ENCODE peak calls at places on chromosome 1, in nine cellular contexts. One of them, this sample, is unnamed. For H3K4me1, the result is how much of the 10 kb centered on the place peaks cover.

GRCh38 chr1:178774263-178774662 is 49.2 kb downstream of the RALGPS2 start:
- DNase-seq in cardiac muscle cell: peak
- DNase-seq in pancreas: no peak
- DNase-seq in left ventricle myocardium inferior: no peak
- DNase-seq in OCI-LY7: peak
- DNase-seq in GM23338: peak
- DNase-seq in suprapubic skin: no peak
- DNase-seq in neural progenitor cell: no peak
- DNase-seq in keratinocyte: no peak
- DNase-seq in this sample: no peak

GRCh38 chr1:211643324-211644212 is 31.9 kb downstream of the NEK2 start:
- DNase-seq in OCI-LY7: peak
- DNase-seq in left ventricle myocardium inferior: no peak
- DNase-seq in pancreas: peak
- DNase-seq in keratinocyte: no peak
- DNase-seq in suprapubic skin: no peak
- DNase-seq in neural progenitor cell: peak
- DNase-seq in cardiac muscle cell: peak
- DNase-seq in GM23338: no peak
- DNase-seq in this sample: no peak

GRCh38 chr1:92259350-92259749 is 39.4 kb downstream of the GLMN start:
- DNase-seq in neural progenitor cell: no peak
- DNase-seq in cardiac muscle cell: no peak
- DNase-seq in GM23338: no peak
- DNase-seq in keratinocyte: no peak
- DNase-seq in pancreas: no peak
- DNase-seq in OCI-LY7: no peak
- DNase-seq in left ventricle myocardium inferior: no peak
- DNase-seq in suprapubic skin: no peak
- DNase-seq in this sample: no peak

GRCh38 chr1:5970623-5971273 is 21.5 kb downstream of the NPHP4 start:
- DNase-seq in OCI-LY7: no peak
- DNase-seq in pancreas: no peak
- DNase-seq in keratinocyte: no peak
- DNase-seq in suprapubic skin: no peak
- DNase-seq in left ventricle myocardium inferior: no peak
- DNase-seq in cardiac muscle cell: no peak
- DNase-seq in GM23338: no peak
- DNase-seq in neural progenitor cell: no peak
- DNase-seq in this sample: no peak

GRCh38 chr1:230540416-230540815 is 101.9 kb upstream of the COG2 start:
- DNase-seq in GM23338: no peak
- DNase-seq in neural progenitor cell: no peak
- DNase-seq in cardiac muscle cell: no peak
- DNase-seq in suprapubic skin: no peak
- DNase-seq in pancreas: no peak
- DNase-seq in OCI-LY7: no peak
- DNase-seq in left ventricle myocardium inferior: no peak
- DNase-seq in keratinocyte: no peak
- DNase-seq in this sample: no peak

GRCh38 chr1:165828581-165829329 is 1.3 kb downstream of the UCK2 start:
- DNase-seq in keratinocyte: no peak
- DNase-seq in left ventricle myocardium inferior: peak
- DNase-seq in suprapubic skin: peak
- DNase-seq in neural progenitor cell: peak
- DNase-seq in OCI-LY7: peak
- DNase-seq in cardiac muscle cell: peak
- DNase-seq in pancreas: peak
- DNase-seq in GM23338: peak
- DNase-seq in this sample: no peak

GRCh38 chr1:17558954-17559617 is 19.6 kb downstream of the ARHGEF10L start:
- DNase-seq in pancreas: no peak
- DNase-seq in keratinocyte: no peak
- DNase-seq in neural progenitor cell: no peak
- DNase-seq in OCI-LY7: no peak
- DNase-seq in left ventricle myocardium inferior: no peak
- DNase-seq in suprapubic skin: no peak
- DNase-seq in GM23338: no peak
- DNase-seq in cardiac muscle cell: no peak
- DNase-seq in this sample: no peak

GRCh38 chr1:7117599-7118281 is 332.5 kb downstream of the CAMTA1 start:
- DNase-seq in suprapubic skin: no peak
- DNase-seq in OCI-LY7: no peak
- DNase-seq in neural progenitor cell: peak
- DNase-seq in keratinocyte: peak
- DNase-seq in left ventricle myocardium inferior: no peak
- DNase-seq in GM23338: peak
- DNase-seq in cardiac muscle cell: peak
- DNase-seq in pancreas: no peak
- DNase-seq in this sample: peak

GRCh38 chr1:21926065-21926464 is 11.0 kb downstream of the HSPG2 start:
- DNase-seq in left ventricle myocardium inferior: no peak
- DNase-seq in OCI-LY7: no peak
- DNase-seq in suprapubic skin: no peak
- DNase-seq in cardiac muscle cell: no peak
- DNase-seq in pancreas: no peak
- DNase-seq in keratinocyte: no peak
- DNase-seq in neural progenitor cell: no peak
- DNase-seq in GM23338: no peak
- DNase-seq in this sample: no peak

GRCh38 chr1:21924503-21925005 is 12.6 kb downstream of the HSPG2 start:
- DNase-seq in left ventricle myocardium inferior: no peak
- DNase-seq in suprapubic skin: no peak
- DNase-seq in GM23338: no peak
- DNase-seq in OCI-LY7: no peak
- DNase-seq in keratinocyte: no peak
- DNase-seq in neural progenitor cell: no peak
- DNase-seq in pancreas: no peak
- DNase-seq in cardiac muscle cell: no peak
- DNase-seq in this sample: no peak

GRCh38 chr1:21927531-21928237 is 9.4 kb downstream of the HSPG2 start:
- DNase-seq in suprapubic skin: no peak
- DNase-seq in left ventricle myocardium inferior: peak
- DNase-seq in neural progenitor cell: no peak
- DNase-seq in cardiac muscle cell: no peak
- DNase-seq in GM23338: no peak
- DNase-seq in keratinocyte: no peak
- DNase-seq in OCI-LY7: no peak
- DNase-seq in pancreas: no peak
- DNase-seq in this sample: no peak

GRCh38 chr1:21926814-21927530 is 10.1 kb downstream of the HSPG2 start:
- DNase-seq in pancreas: no peak
- DNase-seq in neural progenitor cell: no peak
- DNase-seq in suprapubic skin: no peak
- DNase-seq in left ventricle myocardium inferior: peak
- DNase-seq in cardiac muscle cell: no peak
- DNase-seq in GM23338: no peak
- DNase-seq in keratinocyte: no peak
- DNase-seq in OCI-LY7: no peak
- DNase-seq in this sample: no peak

DNA sequence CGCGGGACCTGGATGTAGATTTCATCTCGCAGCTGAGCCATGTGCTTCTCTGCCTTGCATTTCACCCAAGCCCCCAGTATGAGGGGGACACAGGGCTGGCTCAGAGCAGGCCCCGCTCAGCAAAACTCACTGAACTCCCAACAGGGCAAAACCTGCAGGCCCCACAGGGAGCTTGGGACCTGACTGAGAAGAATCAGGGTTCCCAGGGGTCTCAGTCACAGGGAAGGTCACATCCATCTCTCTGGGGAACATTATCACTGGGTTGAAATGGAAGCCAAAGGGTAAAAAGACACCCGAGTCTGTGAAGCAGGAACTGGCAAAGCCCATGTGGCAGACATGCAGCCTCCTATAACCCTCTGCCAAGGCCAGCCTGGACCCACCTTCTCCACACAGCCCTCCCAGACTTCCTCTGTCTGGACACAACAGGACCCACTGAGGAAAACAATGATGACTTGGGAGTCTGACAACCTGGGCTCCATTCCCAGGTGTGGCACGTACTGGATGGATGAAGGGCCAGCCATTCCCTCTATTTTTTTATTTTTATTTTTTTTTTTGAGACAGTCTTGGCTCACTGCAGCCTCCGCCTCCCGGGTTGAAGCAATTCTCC is 11.7 kb downstream of the HSPG2 start:
- DNase-seq in pancreas: no peak
- DNase-seq in cardiac muscle cell: no peak
- DNase-seq in keratinocyte: no peak
- DNase-seq in neural progenitor cell: no peak
- DNase-seq in OCI-LY7: no peak
- DNase-seq in suprapubic skin: no peak
- DNase-seq in GM23338: no peak
- DNase-seq in left ventricle myocardium inferior: no peak
- DNase-seq in this sample: no peak
- H3K4me1 ChIP-seq in pancreas: under half
- H3K4me1 ChIP-seq in cardiac muscle cell: half or more
- H3K4me1 ChIP-seq in keratinocyte: under half
- H3K4me1 ChIP-seq in neural progenitor cell: under half
- H3K4me1 ChIP-seq in OCI-LY7: under half
- H3K4me1 ChIP-seq in suprapubic skin: half or more
- H3K4me1 ChIP-seq in GM23338: under half
- H3K4me1 ChIP-seq in left ventricle myocardium inferior: half or more
- H3K4me1 ChIP-seq in this sample: under half

GRCh38 chr1:243712242-243712641 is 137.8 kb downstream of the AKT3 start:
- DNase-seq in pancreas: no peak
- DNase-seq in cardiac muscle cell: no peak
- DNase-seq in neural progenitor cell: no peak
- DNase-seq in OCI-LY7: no peak
- DNase-seq in left ventricle myocardium inferior: no peak
- DNase-seq in keratinocyte: no peak
- DNase-seq in suprapubic skin: no peak
- DNase-seq in GM23338: no peak
- DNase-seq in this sample: no peak

GRCh38 chr1:243715285-243715684 is 134.8 kb downstream of the AKT3 start:
- DNase-seq in left ventricle myocardium inferior: no peak
- DNase-seq in cardiac muscle cell: no peak
- DNase-seq in GM23338: no peak
- DNase-seq in OCI-LY7: no peak
- DNase-seq in neural progenitor cell: no peak
- DNase-seq in suprapubic skin: no peak
- DNase-seq in pancreas: no peak
- DNase-seq in keratinocyte: no peak
- DNase-seq in this sample: no peak

GRCh38 chr1:243712890-243713425 is 137.1 kb downstream of the AKT3 start:
- DNase-seq in GM23338: no peak
- DNase-seq in OCI-LY7: no peak
- DNase-seq in keratinocyte: no peak
- DNase-seq in left ventricle myocardium inferior: no peak
- DNase-seq in neural progenitor cell: no peak
- DNase-seq in cardiac muscle cell: no peak
- DNase-seq in suprapubic skin: no peak
- DNase-seq in pancreas: no peak
- DNase-seq in this sample: no peak

GRCh38 chr1:243710467-243710866 is 139.6 kb downstream of the AKT3 start:
- DNase-seq in OCI-LY7: no peak
- DNase-seq in GM23338: no peak
- DNase-seq in left ventricle myocardium inferior: no peak
- DNase-seq in neural progenitor cell: no peak
- DNase-seq in suprapubic skin: no peak
- DNase-seq in pancreas: no peak
- DNase-seq in cardiac muscle cell: no peak
- DNase-seq in keratinocyte: no peak
- DNase-seq in this sample: no peak

DNA sequence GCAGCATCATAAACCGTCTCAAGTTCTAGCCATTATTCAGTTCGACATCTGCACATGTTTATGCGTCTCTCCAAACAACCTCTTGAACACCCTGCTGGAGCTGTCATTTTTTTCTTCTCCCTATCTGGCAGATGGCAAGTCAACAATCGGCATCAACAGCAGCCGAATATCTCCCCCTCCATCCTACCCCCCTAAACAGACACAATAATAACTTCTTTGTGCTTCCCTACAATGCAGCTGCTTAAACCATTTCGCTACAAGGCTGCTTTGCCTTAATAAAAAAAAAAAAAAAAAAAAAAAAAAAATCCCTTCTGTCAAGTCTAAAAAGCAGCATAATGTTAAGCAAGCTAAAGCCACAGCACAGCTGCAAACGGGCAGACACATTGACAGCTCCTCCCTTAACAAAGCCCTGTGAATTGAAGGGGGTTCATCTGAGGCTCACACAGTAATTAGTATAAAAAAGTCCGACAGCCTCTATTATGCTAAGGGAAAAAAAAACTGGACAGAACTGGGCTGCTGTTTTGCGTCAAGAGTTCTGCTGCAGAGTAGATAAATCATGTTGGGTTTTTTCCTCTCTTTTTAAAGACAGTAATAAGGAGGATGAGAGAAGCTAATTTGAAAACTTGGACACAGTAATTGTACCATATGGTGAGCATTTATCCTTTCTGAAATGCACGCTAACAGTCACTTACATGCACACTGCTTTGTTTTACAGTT is 136.4 kb downstream of the AKT3 start:
- DNase-seq in left ventricle myocardium inferior: no peak
- DNase-seq in OCI-LY7: no peak
- DNase-seq in neural progenitor cell: peak
- DNase-seq in GM23338: no peak
- DNase-seq in keratinocyte: no peak
- DNase-seq in cardiac muscle cell: peak
- DNase-seq in pancreas: no peak
- DNase-seq in suprapubic skin: no peak
- DNase-seq in this sample: no peak
- H3K4me3 ChIP-seq in left ventricle myocardium inferior: peak
- H3K4me3 ChIP-seq in OCI-LY7: no peak
- H3K4me3 ChIP-seq in neural progenitor cell: no peak
- H3K4me3 ChIP-seq in GM23338: no peak
- H3K4me3 ChIP-seq in keratinocyte: no peak
- H3K4me3 ChIP-seq in cardiac muscle cell: no peak
- H3K4me3 ChIP-seq in pancreas: no peak
- H3K4me3 ChIP-seq in suprapubic skin: peak
- H3K4me3 ChIP-seq in this sample: no peak

GRCh38 chr1:99180915-99181314 is 83.4 kb upstream of the PLPPR4 start:
- DNase-seq in suprapubic skin: no peak
- DNase-seq in OCI-LY7: no peak
- DNase-seq in cardiac muscle cell: no peak
- DNase-seq in keratinocyte: no peak
- DNase-seq in left ventricle myocardium inferior: no peak
- DNase-seq in neural progenitor cell: no peak
- DNase-seq in pancreas: no peak
- DNase-seq in GM23338: no peak
- DNase-seq in this sample: no peak

GRCh38 chr1:99180343-99180808 is 83.9 kb upstream of the PLPPR4 start:
- DNase-seq in pancreas: peak
- DNase-seq in cardiac muscle cell: peak
- DNase-seq in keratinocyte: no peak
- DNase-seq in suprapubic skin: peak
- DNase-seq in OCI-LY7: peak
- DNase-seq in neural progenitor cell: peak
- DNase-seq in GM23338: peak
- DNase-seq in left ventricle myocardium inferior: peak
- DNase-seq in this sample: no peak

GRCh38 chr1:99176753-99177152 is 87.5 kb upstream of the PLPPR4 start:
- DNase-seq in left ventricle myocardium inferior: no peak
- DNase-seq in suprapubic skin: no peak
- DNase-seq in GM23338: no peak
- DNase-seq in pancreas: no peak
- DNase-seq in cardiac muscle cell: no peak
- DNase-seq in neural progenitor cell: no peak
- DNase-seq in OCI-LY7: no peak
- DNase-seq in keratinocyte: no peak
- DNase-seq in this sample: no peak

GRCh38 chr1:99173900-99174299 is 90.4 kb upstream of the PLPPR4 start:
- DNase-seq in neural progenitor cell: no peak
- DNase-seq in left ventricle myocardium inferior: no peak
- DNase-seq in suprapubic skin: no peak
- DNase-seq in keratinocyte: no peak
- DNase-seq in OCI-LY7: no peak
- DNase-seq in pancreas: no peak
- DNase-seq in cardiac muscle cell: no peak
- DNase-seq in GM23338: no peak
- DNase-seq in this sample: no peak

DNA sequence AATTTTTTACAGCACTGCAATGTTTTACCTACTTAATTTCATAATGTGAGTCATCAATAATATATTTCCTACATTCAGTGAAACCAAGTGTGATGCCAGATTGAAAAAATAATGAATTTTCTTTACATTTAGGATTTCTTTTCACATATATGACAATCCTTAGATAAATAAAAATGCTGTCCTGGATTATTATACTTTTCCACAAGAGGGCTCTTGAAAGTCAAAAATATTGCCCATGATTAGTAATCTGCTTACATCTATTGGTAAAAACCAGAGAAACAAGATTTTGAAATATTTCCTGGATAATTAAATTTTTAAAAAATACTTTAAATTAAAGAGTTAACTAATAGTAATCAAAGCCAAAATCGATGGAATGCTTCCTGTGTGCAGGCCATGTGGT is 86.8 kb upstream of the PLPPR4 start:
- DNase-seq in GM23338: no peak
- DNase-seq in pancreas: no peak
- DNase-seq in OCI-LY7: no peak
- DNase-seq in left ventricle myocardium inferior: no peak
- DNase-seq in suprapubic skin: no peak
- DNase-seq in keratinocyte: no peak
- DNase-seq in cardiac muscle cell: no peak
- DNase-seq in neural progenitor cell: no peak
- DNase-seq in this sample: no peak
- TF ChIP-seq CTCF in GM23338: no peak
- TF ChIP-seq CTCF in pancreas: no peak
- TF ChIP-seq CTCF in OCI-LY7: peak
- TF ChIP-seq CTCF in left ventricle myocardium inferior: no peak
- TF ChIP-seq CTCF in suprapubic skin: no peak
- TF ChIP-seq CTCF in keratinocyte: no peak
- TF ChIP-seq CTCF in cardiac muscle cell: no peak
- TF ChIP-seq CTCF in neural progenitor cell: no peak
- TF ChIP-seq CTCF in this sample: peak

DNA sequence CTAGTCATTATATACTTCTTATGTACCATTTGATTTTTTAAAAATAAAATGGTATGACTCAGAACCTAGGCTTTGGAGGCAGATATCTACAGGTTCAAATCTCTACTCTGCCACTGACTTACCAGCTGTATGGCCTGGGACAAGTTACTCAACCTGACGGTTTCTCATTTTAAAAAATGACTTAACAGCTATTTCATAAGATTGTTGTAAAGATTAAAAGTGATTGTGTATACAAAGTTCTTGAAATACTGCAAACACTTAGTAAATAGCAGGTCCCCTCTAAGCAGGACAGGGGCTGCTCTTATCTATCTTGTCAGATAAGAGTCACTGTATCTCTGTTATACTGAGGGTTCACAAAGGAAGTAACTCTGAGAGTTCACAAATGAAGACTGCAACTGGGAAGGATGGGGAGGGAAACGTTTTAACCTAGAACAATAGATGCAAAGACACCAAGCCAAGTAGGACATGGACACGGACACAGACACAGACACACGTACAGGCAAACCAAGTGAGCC is 2.6 kb downstream of the BCAR3 start:
- DNase-seq in cardiac muscle cell: no peak
- DNase-seq in keratinocyte: no peak
- DNase-seq in OCI-LY7: no peak
- DNase-seq in left ventricle myocardium inferior: no peak
- DNase-seq in neural progenitor cell: no peak
- DNase-seq in pancreas: no peak
- DNase-seq in suprapubic skin: no peak
- DNase-seq in GM23338: no peak
- DNase-seq in this sample: no peak
- H3K4me1 ChIP-seq in cardiac muscle cell: under half
- H3K4me1 ChIP-seq in keratinocyte: half or more
- H3K4me1 ChIP-seq in OCI-LY7: under half
- H3K4me1 ChIP-seq in left ventricle myocardium inferior: half or more
- H3K4me1 ChIP-seq in neural progenitor cell: under half
- H3K4me1 ChIP-seq in pancreas: under half
- H3K4me1 ChIP-seq in suprapubic skin: half or more
- H3K4me1 ChIP-seq in GM23338: under half
- H3K4me1 ChIP-seq in this sample: half or more